ENCODE peak calls at places on chromosome 6, in eight cellular contexts. C, H, W, P, M, J, T and D are unnamed samples.

GRCh38 chr6:161079566-161080262 is 88.1 kb downstream of the MAP3K4 start:
- DNase-seq in C (peak; percentile 67), H (peak; percentile 71), W (peak; percentile 75), P (no peak), M (no peak), J (peak; percentile 76), T (no peak), D (no peak)

GRCh38 chr6:166253277-166254229 is 54.6 kb downstream of the PRR18 start:
- DNase-seq in C (peak; percentile 6), H (no peak), W (no peak), P (no peak), M (no peak), J (no peak), T (peak; percentile 46), D (no peak)

GRCh38 chr6:79946242-79946641 is 1.1 kb downstream of the ELOVL4 start:
- DNase-seq in C (peak; percentile 54), H (peak; percentile 41), W (no peak), P (no peak), M (no peak), J (peak; percentile 31), T (peak; percentile 47), D (no peak)

GRCh38 chr6:30075094-30075986 is at the start of gene RNF39:
- DNase-seq in C (no peak), H (no peak), W (no peak), P (no peak), M (no peak), J (no peak), T (no peak), D (no peak)

GRCh38 chr6:116158641-116159040 is 32.7 kb upstream of the COL10A1 start:
- DNase-seq in C (no peak), H (peak; percentile 12), W (no peak), P (no peak), M (no peak), J (peak; percentile 23), T (no peak), D (no peak)

GRCh38 chr6:22205266-22205665 is 91.6 kb downstream of the PRL start:
- DNase-seq in C (no peak), H (no peak), W (no peak), P (no peak), M (no peak), J (no peak), T (no peak), D (no peak)

GRCh38 chr6:13165518-13166186 is 162.7 kb downstream of the TBC1D7 start:
- DNase-seq in C (no peak), H (peak; percentile 4), W (no peak), P (no peak), M (no peak), J (no peak), T (no peak), D (no peak)

GRCh38 chr6:108559097-108559883 is 1.4 kb upstream of the FOXO3 start:
- DNase-seq in C (peak; percentile 88), H (peak; percentile 86), W (peak; percentile 80), P (no peak), M (peak; percentile 89), J (peak; percentile 90), T (peak; percentile 69), D (peak; percentile 79)

GRCh38 chr6:142735182-142735581 is 209.8 kb downstream of the HIVEP2 start:
- DNase-seq in C (peak; percentile 58), H (peak; percentile 55), W (no peak), P (no peak), M (no peak), J (peak; percentile 18), T (no peak), D (no peak)

GRCh38 chr6:37435816-37436215 is 2.8 kb downstream of the CMTR1 start:
- DNase-seq in C (peak; percentile 23), H (no peak), W (no peak), P (no peak), M (no peak), J (no peak), T (no peak), D (no peak)

GRCh38 chr6:35411066-35411465 is 41.1 kb upstream of the FANCE start:
- DNase-seq in C (no peak), H (no peak), W (no peak), P (no peak), M (no peak), J (no peak), T (no peak), D (no peak)

GRCh38 chr6:118660218-118660569 is 8.8 kb upstream of the CEP85L start:
- DNase-seq in C (peak; percentile 54), H (peak; percentile 24), W (peak; percentile 58), P (no peak), M (no peak), J (peak; percentile 14), T (no peak), D (no peak)

GRCh38 chr6:12504325-12504966 is 212.1 kb upstream of the PHACTR1 start:
- DNase-seq in C (peak; percentile 34), H (peak; percentile 23), W (no peak), P (no peak), M (no peak), J (peak; percentile 22), T (no peak), D (no peak)

GRCh38 chr6:113690255-113690956 is 166.7 kb upstream of the MARCKS start:
- DNase-seq in C (peak; percentile 96), H (peak; percentile 90), W (no peak), P (no peak), M (no peak), J (peak; percentile 90), T (no peak), D (no peak)

GRCh38 chr6:54085526-54085925 is 25.7 kb upstream of the MLIP start:
- DNase-seq in C (peak; percentile 94), H (peak; percentile 34), W (no peak), P (no peak), M (no peak), J (peak; percentile 50), T (no peak), D (no peak)

GRCh38 chr6:116217069-116217468 is 36.8 kb downstream of the TSPYL4 start:
- DNase-seq in C (peak; percentile 78), H (peak; percentile 72), W (no peak), P (no peak), M (no peak), J (peak; percentile 53), T (no peak), D (no peak)

GRCh38 chr6:1485678-1486077 is 96.3 kb downstream of the FOXF2 start:
- DNase-seq in C (peak; percentile 90), H (peak; percentile 80), W (no peak), P (peak; percentile 20), M (no peak), J (peak; percentile 90), T (no peak), D (no peak)

GRCh38 chr6:43186706-43187105 is 4.7 kb downstream of the CUL9 start:
- DNase-seq in C (no peak), H (no peak), W (no peak), P (no peak), M (no peak), J (no peak), T (no peak), D (no peak)

GRCh38 chr6:21769973-21770372 is 176.4 kb downstream of the SOX4 start:
- DNase-seq in C (no peak), H (no peak), W (no peak), P (no peak), M (no peak), J (no peak), T (no peak), D (no peak)

GRCh38 chr6:29201966-29202365 is 31.3 kb downstream of the OR2J2 start:
- DNase-seq in C (no peak), H (no peak), W (no peak), P (no peak), M (no peak), J (no peak), T (no peak), D (no peak)